ENCODE peak calls at places on chromosomes 7 and 10, in nine cellular contexts. B, P, U, T, X, V, C, M and J are unnamed samples.

GRCh38 chr7:51316666-51317581 is at the start of gene COBL:
- DNase-seq in T (no peak), P (peak; percentile 32), C (no peak), U (peak; percentile 82), X (peak; percentile 72), V (peak; percentile 77), M (no peak), B (no peak), J (peak; percentile 71)

GRCh38 chr7:100472121-100472851 is 6.7 kb downstream of the TSC22D4 start:
- DNase-seq in B (no peak), M (no peak), P (no peak), U (no peak), V (no peak), X (no peak), C (no peak), T (no peak), J (no peak)

GRCh38 chr7:2452074-2452507 is 24.1 kb downstream of the GRIFIN start:
- DNase-seq in B (no peak), M (no peak), V (no peak), T (no peak), U (peak; percentile 65), P (peak; percentile 46), X (no peak), C (peak; percentile 66), J (no peak)

GRCh38 chr10:8402469-8403074 is 348.1 kb downstream of the GATA3 start:
- DNase-seq in T (no peak), X (no peak), P (no peak), U (no peak), M (no peak), B (no peak), C (no peak), V (no peak), J (no peak)

GRCh38 chr10:25245171-25245570 is 70.4 kb downstream of the GPR158 start:
- DNase-seq in C (no peak), M (no peak), T (no peak), B (no peak), X (peak; percentile 4), V (no peak), P (no peak), U (no peak), J (no peak)

GRCh38 chr10:119291223-119291900 is 84.0 kb downstream of the GRK5 start:
- DNase-seq in P (no peak), T (no peak), U (no peak), V (no peak), C (no peak), X (no peak), M (no peak), B (peak; percentile 25), J (no peak)

GRCh38 chr10:120422459-120422858 is 34.6 kb upstream of the PLPP4 start:
- DNase-seq in B (no peak), M (peak; percentile 92), U (no peak), P (no peak), C (no peak), V (no peak), T (no peak), X (no peak), J (no peak)

GRCh38 chr7:129664029-129665012 is 52.8 kb downstream of the NRF1 start:
- DNase-seq in V (no peak), T (peak; percentile 84), M (peak; percentile 84), U (no peak), B (no peak), C (peak; percentile 79), P (no peak), X (peak; percentile 27), J (no peak)

GRCh38 chr10:100825946-100826660 is 80.7 kb downstream of the PAX2 start:
- DNase-seq in M (no peak), X (no peak), U (no peak), T (no peak), B (no peak), C (no peak), V (no peak), P (no peak), J (no peak)

GRCh38 chr10:100828744-100829102 is 83.3 kb downstream of the PAX2 start:
- DNase-seq in B (no peak), T (no peak), X (peak; percentile 70), M (no peak), V (no peak), C (peak; percentile 82), U (no peak), P (no peak), J (peak; percentile 59)

GRCh38 chr10:100826661-100826982 is 81.2 kb downstream of the PAX2 start:
- DNase-seq in C (no peak), T (no peak), P (no peak), B (no peak), X (no peak), M (no peak), V (no peak), U (no peak), J (no peak)

GRCh38 chr10:100827819-100828743 is 82.7 kb downstream of the PAX2 start:
- DNase-seq in M (no peak), C (peak; percentile 91), B (no peak), T (no peak), U (no peak), X (peak; percentile 92), P (peak; percentile 32), V (peak; percentile 61), J (peak; percentile 71)

GRCh38 chr10:100826983-100827818 is 81.8 kb downstream of the PAX2 start:
- DNase-seq in V (peak; percentile 56), B (no peak), U (no peak), M (no peak), P (no peak), X (peak; percentile 78), T (no peak), C (peak; percentile 80), J (peak; percentile 74)
- TF ChIP-seq CTCF in V (peak; percentile 42), B (no peak), U (peak; percentile 8), M (peak; percentile 21), P (no peak), X (peak; percentile 34), T (no peak), C (no peak), J (peak; percentile 53)

GRCh38 chr10:116567335-116567734 is 21.6 kb downstream of the PNLIP start:
- DNase-seq in T (no peak), U (no peak), M (no peak), X (no peak), P (no peak), V (no peak), C (no peak), B (no peak), J (no peak)

GRCh38 chr10:116566932-116567331 is 21.2 kb downstream of the PNLIP start:
- DNase-seq in T (no peak), B (no peak), M (no peak), V (no peak), X (no peak), P (no peak), C (no peak), U (no peak), J (no peak)

GRCh38 chr10:116561026-116561425 is 15.3 kb downstream of the PNLIP start:
- DNase-seq in T (no peak), C (no peak), V (no peak), U (no peak), P (no peak), M (no peak), X (no peak), B (no peak), J (no peak)

DNA sequence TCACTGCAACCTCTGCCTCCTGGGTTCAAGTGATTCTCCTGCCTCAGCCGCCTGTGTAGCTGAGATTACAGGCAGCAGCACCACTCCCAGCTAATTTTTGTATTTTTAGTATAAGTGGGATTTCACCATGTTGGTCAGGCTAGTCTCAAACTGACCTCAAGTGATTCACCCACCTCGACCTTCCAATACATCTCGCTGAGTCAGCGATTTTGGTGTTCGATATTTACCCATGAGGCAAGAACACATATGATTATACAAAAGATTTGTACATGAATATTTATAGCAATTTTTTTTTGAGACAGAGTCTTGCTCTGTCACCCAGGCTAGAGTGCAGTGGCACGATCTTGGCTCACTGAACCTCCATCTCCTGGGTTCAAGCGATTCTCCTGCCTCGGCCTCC is 19.8 kb downstream of the PNLIP start:
- DNase-seq in C (no peak), V (no peak), X (no peak), P (no peak), U (no peak), M (no peak), B (no peak), T (no peak), J (peak; percentile 36)
- TF ChIP-seq CTCF in C (no peak), V (no peak), X (no peak), P (no peak), U (no peak), M (no peak), B (no peak), T (no peak), J (no peak)

GRCh38 chr10:96584474-96584873 is 2.3 kb downstream of the TM9SF3 start:
- DNase-seq in V (no peak), U (no peak), X (no peak), C (no peak), B (no peak), T (no peak), P (no peak), M (no peak), J (no peak)

GRCh38 chr10:96588060-96588554 is 1.3 kb upstream of the TM9SF3 start:
- DNase-seq in T (no peak), C (peak; percentile 11), P (no peak), U (no peak), M (no peak), B (no peak), X (no peak), V (no peak), J (peak; percentile 28)

GRCh38 chr10:96585726-96586418 is 940 bp downstream of the TM9SF3 start:
- DNase-seq in M (no peak), U (no peak), X (peak; percentile 10), V (no peak), P (no peak), B (no peak), C (no peak), T (peak; percentile 5), J (no peak)

GRCh38 chr10:96587255-96588059 is 645 bp upstream of the TM9SF3 start:
- DNase-seq in M (peak; percentile 84), P (no peak), T (peak; percentile 79), C (no peak), V (no peak), B (peak; percentile 79), X (no peak), U (no peak), J (peak; percentile 74)

GRCh38 chr10:96586419-96587254 is at the start of gene TM9SF3:
- DNase-seq in M (peak; percentile 86), X (peak; percentile 96), V (peak; percentile 85), B (peak; percentile 96), C (peak; percentile 97), T (peak; percentile 84), P (peak; percentile 91), U (peak; percentile 97), J (peak; percentile 95)
- TF ChIP-seq CTCF in M (no peak), X (no peak), V (no peak), B (no peak), C (no peak), T (no peak), P (no peak), U (no peak), J (no peak)

GRCh38 chr10:113336549-113337130 is 216.2 kb upstream of the HABP2 start:
- DNase-seq in V (no peak), X (no peak), U (no peak), T (no peak), B (no peak), M (no peak), P (no peak), C (no peak), J (no peak)

GRCh38 chr10:113331971-113332370 is 220.9 kb upstream of the HABP2 start:
- DNase-seq in V (no peak), C (no peak), T (no peak), B (no peak), P (no peak), M (no peak), X (no peak), U (no peak), J (no peak)

GRCh38 chr10:113337142-113337541 is 215.7 kb upstream of the HABP2 start:
- DNase-seq in C (no peak), M (no peak), P (no peak), U (no peak), X (no peak), V (no peak), B (no peak), T (no peak), J (no peak)

GRCh38 chr10:113335603-113336002 is 217.2 kb upstream of the HABP2 start:
- DNase-seq in B (no peak), T (peak; percentile 22), M (peak; percentile 61), U (no peak), C (no peak), V (no peak), X (no peak), P (no peak), J (no peak)

DNA sequence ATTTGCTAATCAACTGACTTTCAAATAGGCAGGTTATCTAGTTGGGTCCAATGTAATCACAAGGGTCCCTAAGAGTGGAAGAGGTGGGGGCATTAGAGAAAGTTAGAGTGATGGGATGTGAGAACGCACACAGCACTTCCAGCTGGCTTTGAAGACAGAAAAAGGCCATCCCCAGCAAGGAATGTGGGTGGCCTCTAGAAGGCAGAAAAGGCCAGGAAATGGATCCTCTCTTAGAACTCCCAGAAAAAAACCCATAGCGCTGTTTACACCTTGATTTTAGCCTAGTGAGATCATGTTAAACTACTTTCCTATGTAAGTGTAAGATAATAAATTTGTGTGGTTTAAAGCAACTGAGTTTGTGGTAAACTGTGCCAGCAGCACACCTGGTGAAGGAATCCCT is 219.5 kb upstream of the HABP2 start:
- DNase-seq in T (no peak), U (no peak), C (no peak), P (no peak), V (no peak), X (no peak), B (no peak), M (no peak), J (no peak)
- TF ChIP-seq CTCF in T (no peak), U (no peak), C (no peak), P (no peak), V (no peak), X (no peak), B (no peak), M (no peak), J (no peak)